ENCODE peak calls at places on chromosome 17, in five cellular contexts. Z is uterus, L is suprapubic skin, U is sigmoid colon, N is body of pancreas. K is an unnamed sample. For H3K4me1, the result is how much of the 10 kb centered on the place peaks cover.

GRCh38 chr17:74467221-74467951 is 952 bp downstream of the CD300A start:
- DNase-seq in U (no peak), L (no peak), N (peak), Z (no peak), K (no peak)

GRCh38 chr17:36755586-36755985 is 154.2 kb downstream of the MRM1 start:
- DNase-seq in U (no peak), Z (no peak), L (no peak), N (no peak), K (no peak)

GRCh38 chr17:55520402-55520801 is 9.2 kb upstream of the SMIM36 start:
- DNase-seq in Z (no peak), U (no peak), L (no peak), N (no peak), K (no peak)

GRCh38 chr17:64334851-64335250 is 55.8 kb downstream of the PECAM1 start:
- DNase-seq in Z (no peak), L (no peak), N (no peak), U (no peak), K (no peak)

GRCh38 chr17:7615265-7615747 is 609 bp upstream of the FXR2 start:
- DNase-seq in N (no peak), U (no peak), L (no peak), Z (no peak), K (no peak)

GRCh38 chr17:57672205-57672632 is 72.9 kb downstream of the CCDC182 start:
- DNase-seq in Z (no peak), U (no peak), N (no peak), L (no peak), K (no peak)

GRCh38 chr17:76789235-76789788 is 51.4 kb downstream of the MFSD11 start:
- DNase-seq in Z (no peak), L (no peak), N (no peak), U (no peak), K (no peak)

GRCh38 chr17:4675791-4676190 is 28.1 kb downstream of the PELP1 start:
- DNase-seq in Z (no peak), U (no peak), N (no peak), L (no peak), K (no peak)

GRCh38 chr17:55284001-55284884 is 19.5 kb downstream of the HLF start:
- DNase-seq in Z (no peak), L (no peak), U (no peak), N (peak), K (no peak)

GRCh38 chr17:8857919-8858318 is 9.6 kb downstream of the PIK3R6 start:
- DNase-seq in L (no peak), N (no peak), Z (no peak), U (no peak), K (no peak)

GRCh38 chr17:32185875-32186274 is 43.6 kb downstream of the RHOT1 start:
- DNase-seq in U (no peak), N (no peak), L (no peak), Z (no peak), K (no peak)

GRCh38 chr17:38617074-38617860 is 11.5 kb upstream of the SRCIN1 start:
- DNase-seq in Z (no peak), N (no peak), U (peak), L (no peak), K (no peak)

GRCh38 chr17:7184091-7184488 is 4.9 kb upstream of the ASGR1 start:
- DNase-seq in L (no peak), Z (no peak), N (peak), U (no peak), K (peak)

GRCh38 chr17:79970576-79971068 is 65.0 kb downstream of the TBC1D16 start:
- DNase-seq in U (no peak), Z (peak), L (peak), N (peak), K (no peak)

GRCh38 chr17:1752425-1752941 is 9.4 kb upstream of the SERPINF1 start:
- DNase-seq in Z (no peak), L (no peak), N (peak), U (no peak), K (no peak)

GRCh38 chr17:79979201-79979840 is 56.4 kb downstream of the TBC1D16 start:
- DNase-seq in L (peak), N (no peak), Z (peak), U (peak), K (peak)

GRCh38 chr17:27778193-27778592 is 22.1 kb downstream of the NOS2 start:
- DNase-seq in U (no peak), Z (no peak), N (no peak), L (no peak), K (no peak)

GRCh38 chr17:5800646-5801045 is 216.3 kb upstream of the NLRP1 start:
- DNase-seq in L (peak), N (no peak), Z (no peak), U (no peak), K (no peak)

GRCh38 chr17:68511254-68511670 is 968 bp upstream of the PRKAR1A start:
- DNase-seq in U (no peak), N (peak), Z (no peak), L (no peak), K (no peak)

GRCh38 chr17:13736915-13737314 is 135.2 kb upstream of the HS3ST3A1 start:
- DNase-seq in Z (no peak), L (no peak), N (no peak), U (no peak), K (no peak)

GRCh38 chr17:2705888-2706795 is 5.4 kb downstream of the CLUH start:
- DNase-seq in N (no peak), L (no peak), U (peak), Z (no peak), K (no peak)

GRCh38 chr17:1802429-1802828 is 27.3 kb downstream of the SMYD4 start:
- DNase-seq in Z (no peak), U (no peak), N (no peak), L (no peak), K (no peak)

GRCh38 chr17:1829189-1829578 is 518 bp downstream of the SMYD4 start:
- DNase-seq in U (peak), Z (peak), L (no peak), N (peak), K (peak)

GRCh38 chr17:8480011-8480976 is 44.6 kb downstream of the NDEL1 start:
- DNase-seq in Z (no peak), L (no peak), U (no peak), N (no peak), K (peak)

GRCh38 chr17:7266784-7267183 is 4.5 kb upstream of the CLDN7 start:
- DNase-seq in U (no peak), L (no peak), Z (no peak), N (no peak), K (no peak)

GRCh38 chr17:56510554-56511342 is 82.8 kb upstream of the NOG start:
- DNase-seq in L (no peak), U (no peak), Z (no peak), N (no peak), K (no peak)

GRCh38 chr17:68484458-68484857 is 27.2 kb upstream of the WIPI1 start:
- DNase-seq in N (no peak), Z (no peak), U (no peak), L (no peak), K (no peak)

GRCh38 chr17:4043862-4044261 is 79.6 kb upstream of the ATP2A3 start:
- DNase-seq in Z (no peak), N (no peak), L (no peak), U (no peak), K (no peak)

GRCh38 chr17:17387017-17387416 is 83.8 kb downstream of the NT5M start:
- DNase-seq in U (no peak), L (no peak), N (peak), Z (no peak), K (no peak)

GRCh38 chr17:27494192-27495091 is 38.2 kb downstream of the KSR1 start:
- DNase-seq in Z (peak), U (peak), N (peak), L (peak), K (no peak)

GRCh38 chr17:3827124-3827773 is 18.8 kb downstream of the NCBP3 start:
- DNase-seq in N (peak), L (peak), U (no peak), Z (peak), K (peak)

GRCh38 chr17:19401321-19402010 is 9.6 kb upstream of the RNF112 start:
- DNase-seq in Z (no peak), N (no peak), L (no peak), U (peak), K (no peak)

GRCh38 chr17:79374087-79374486 is 236.8 kb downstream of the RBFOX3 start:
- DNase-seq in Z (no peak), U (no peak), L (no peak), N (no peak), K (no peak)

GRCh38 chr17:18997650-18998196 is 6.8 kb downstream of the FAM83G start:
- DNase-seq in N (no peak), Z (no peak), U (no peak), L (no peak), K (no peak)

GRCh38 chr17:7095642-7096041 is 15.6 kb upstream of the CLEC10A start:
- DNase-seq in Z (no peak), U (no peak), N (no peak), L (no peak), K (no peak)

GRCh38 chr17:78357177-78357586 is 2.7 kb downstream of the SOCS3 start:
- DNase-seq in Z (peak), U (no peak), N (peak), L (no peak), K (no peak)
- TF ChIP-seq POLR2A in Z (no peak), U (no peak), N (no peak), L (no peak), K (peak)

DNA sequence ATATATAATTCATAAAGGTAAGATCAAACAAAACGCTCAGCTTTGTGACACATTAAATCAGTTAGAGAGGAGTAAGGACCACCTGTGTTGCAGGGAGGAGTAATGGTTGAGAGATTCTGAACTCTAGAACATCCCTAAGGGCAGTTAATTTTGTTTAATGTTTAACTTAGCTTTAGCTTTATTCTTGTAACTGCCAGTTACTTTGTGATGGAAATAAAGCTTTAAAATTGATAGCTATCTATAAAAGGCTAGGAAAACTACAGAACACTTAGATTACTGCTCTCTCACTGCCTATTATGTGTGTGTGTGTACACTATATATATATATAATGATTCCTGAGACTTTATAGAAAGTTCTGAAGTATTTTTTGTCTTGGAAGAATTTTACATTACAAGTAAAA is 37.8 kb downstream of the PTRH2 start:
- DNase-seq in L (no peak), U (no peak), N (no peak), Z (no peak), K (no peak)
- H3K4me1 ChIP-seq in L (under half), U (under half), N (under half), Z (under half), K (under half)

GRCh38 chr17:42853597-42853967 is 2.6 kb downstream of the AOC3 start:
- DNase-seq in L (no peak), U (peak), N (no peak), Z (no peak), K (no peak)
- H3K4me3 ChIP-seq in L (peak), U (peak), N (no peak), Z (peak), K (no peak)

DNA sequence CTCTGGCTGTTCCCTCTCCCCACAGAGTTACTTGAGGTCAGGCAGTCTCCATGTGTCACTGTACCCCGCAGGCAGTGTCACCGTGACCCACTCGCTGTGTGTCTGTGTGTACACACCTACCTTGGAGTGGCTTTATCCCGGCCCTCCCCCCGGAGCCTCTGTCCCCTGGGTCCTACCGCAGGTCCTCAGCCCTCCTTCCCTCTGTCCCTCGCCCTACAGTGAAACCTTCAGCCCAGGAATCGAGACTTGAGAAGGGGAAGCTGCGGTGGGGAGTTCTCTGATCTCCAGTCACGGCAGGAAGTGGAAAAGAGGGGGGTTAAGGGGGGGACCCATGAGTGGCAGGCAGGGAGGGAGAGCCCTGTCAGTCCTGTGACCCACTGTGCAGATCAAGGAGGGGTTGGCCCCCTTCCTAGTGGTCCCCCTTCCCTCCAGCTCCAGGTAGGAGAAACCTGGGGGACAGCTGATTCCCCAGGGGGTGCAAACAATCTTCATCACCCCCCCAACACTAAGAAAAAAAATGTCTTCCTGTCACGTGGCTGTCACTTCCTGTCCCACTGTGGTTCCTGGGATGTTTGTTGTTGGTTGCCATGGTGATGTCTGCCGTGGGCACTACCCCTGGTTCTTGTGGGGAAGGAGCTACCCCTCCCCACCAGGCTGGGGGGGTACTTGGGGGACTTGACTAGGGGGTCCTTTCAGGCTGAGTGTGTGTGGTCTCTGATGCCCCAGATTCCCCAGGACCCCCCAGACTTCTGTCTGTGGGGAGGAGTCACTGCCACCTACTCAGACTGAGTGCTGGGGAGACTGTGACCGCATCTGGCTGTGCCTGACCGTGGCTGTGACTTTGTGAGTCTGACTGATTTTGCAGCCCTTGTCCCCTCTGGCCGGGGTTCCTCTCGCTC is 13.7 kb downstream of the RARA start:
- DNase-seq in U (peak), Z (peak), N (peak), L (peak), K (peak)
- TF ChIP-seq POLR2A in U (no peak), Z (no peak), N (peak), L (no peak), K (no peak)

DNA sequence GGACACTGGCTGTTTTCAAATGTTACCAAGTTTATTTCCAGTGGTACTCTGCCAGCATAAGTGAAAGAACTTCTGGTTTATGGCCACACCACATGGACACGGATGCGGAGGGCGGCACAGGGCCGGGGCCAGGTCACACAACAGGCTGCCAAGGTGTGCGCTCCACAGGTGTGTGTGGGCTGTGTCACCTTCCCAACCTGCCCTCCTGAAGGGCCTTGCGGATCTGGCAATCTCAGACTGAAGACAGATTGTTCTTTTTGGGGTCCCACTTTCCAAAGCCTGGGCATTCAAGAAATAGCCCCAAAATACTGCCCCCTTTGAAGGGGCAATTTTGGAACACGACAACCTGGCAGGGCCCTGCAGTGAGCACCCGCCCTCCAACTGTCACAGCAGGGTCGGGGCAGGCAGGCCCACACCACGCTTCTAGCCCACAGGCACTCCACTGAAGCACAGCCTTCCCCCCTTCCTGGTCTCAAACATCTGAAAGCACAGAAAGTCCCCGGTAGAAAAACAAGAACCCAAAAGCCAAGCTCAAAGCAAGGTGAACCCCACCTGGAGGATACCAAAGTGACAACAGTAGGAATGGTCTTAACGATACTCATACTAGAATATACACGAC is 3.5 kb downstream of the CSNK1D start:
- DNase-seq in Z (no peak), N (no peak), L (no peak), U (no peak), K (no peak)
- H3K4me1 ChIP-seq in Z (under half), N (half or more), L (half or more), U (half or more), K (under half)

GRCh38 chr17:41763327-41763726 is 23.2 kb downstream of the JUP start:
- DNase-seq in U (no peak), L (no peak), N (no peak), Z (no peak), K (no peak)

GRCh38 chr17:41762841-41763240 is 23.7 kb downstream of the JUP start:
- DNase-seq in U (no peak), Z (no peak), L (no peak), N (no peak), K (no peak)

GRCh38 chr17:41766135-41766534 is 20.4 kb downstream of the JUP start:
- DNase-seq in Z (no peak), L (no peak), N (no peak), U (no peak), K (no peak)

GRCh38 chr17:41760878-41761277 is 25.6 kb downstream of the JUP start:
- DNase-seq in L (no peak), U (no peak), N (no peak), Z (no peak), K (no peak)

DNA sequence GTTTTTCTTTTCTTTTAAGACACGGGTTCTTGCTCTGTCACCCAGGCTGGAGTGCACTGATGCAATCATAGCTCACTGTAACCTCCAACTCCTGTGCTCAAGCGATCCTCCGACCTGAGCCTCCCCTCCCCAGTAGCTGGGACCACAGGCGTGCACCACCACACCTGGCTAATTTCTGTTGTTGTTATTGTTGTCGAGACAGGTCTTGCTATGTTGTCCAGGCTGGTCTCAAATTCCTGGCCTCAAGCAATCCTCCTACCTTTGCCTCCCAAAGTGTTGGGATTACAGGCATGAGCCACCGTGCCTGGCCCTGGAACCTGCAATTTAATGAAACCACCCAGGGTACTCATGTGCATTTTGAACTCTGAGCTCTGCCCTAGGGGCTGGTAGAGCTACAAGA is 24.1 kb downstream of the JUP start:
- DNase-seq in N (no peak), Z (no peak), L (no peak), U (no peak), K (no peak)
- H3K4me3 ChIP-seq in N (no peak), Z (no peak), L (no peak), U (no peak), K (no peak)

DNA sequence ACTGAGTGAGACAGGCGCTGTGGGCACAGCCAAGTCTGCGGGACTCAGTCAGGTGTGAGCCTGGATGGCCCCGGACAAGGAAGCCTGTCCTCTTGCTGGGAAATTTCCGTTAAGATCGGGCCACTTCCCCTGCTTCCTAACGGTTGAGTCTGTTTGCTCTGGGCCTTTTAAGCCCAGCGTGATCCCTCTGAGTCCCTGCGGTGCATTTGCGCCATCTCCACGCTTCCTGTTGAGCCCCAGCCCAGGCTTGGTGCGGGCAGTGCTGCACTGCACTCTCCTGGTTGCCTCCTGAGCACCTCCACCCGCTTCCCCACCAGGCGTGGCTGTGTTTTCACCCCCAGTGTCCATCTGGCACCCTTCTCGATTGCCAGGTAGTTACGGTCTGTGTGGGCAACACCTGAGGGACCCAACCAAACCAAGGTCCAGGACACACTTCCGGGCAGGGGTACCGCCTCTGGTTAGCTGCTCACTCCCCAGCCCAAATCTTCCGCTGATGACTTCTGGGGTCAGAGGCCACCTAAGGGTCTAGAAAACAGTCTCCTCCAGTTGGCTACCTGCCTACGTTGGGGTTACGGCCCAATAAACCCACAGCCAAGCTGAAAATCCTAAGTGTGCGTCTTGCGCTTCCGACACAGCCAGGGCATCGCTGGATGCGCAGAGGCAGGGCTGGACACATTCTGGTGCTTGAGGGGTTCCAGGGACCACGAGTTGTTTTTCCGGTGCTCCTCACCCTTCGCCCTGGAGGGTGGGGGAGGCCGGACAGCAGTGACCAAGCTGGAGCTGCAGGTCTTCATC is 1.4 kb upstream of the SLC25A10 start:
- DNase-seq in L (no peak), U (no peak), Z (no peak), N (peak), K (peak)
- TF ChIP-seq POLR2A in L (no peak), U (no peak), Z (no peak), N (no peak), K (no peak)

K was measured in ovary.